ENCODE peak calls at places on chromosomes 2 and 18, in seven cellular contexts. L is uterus; X is neural progenitor cell; M is CD8-positive, alpha-beta T cell; Z is fibroblast of lung; B is spleen; A is H9. P is an unnamed sample.

GRCh38 chr2:101545940-101546339 is 71.0 kb upstream of the RFX8 start:
- DNase-seq in L (no peak), X (no peak), M (no peak), Z (no peak), B (no peak), A (no peak), P (no peak)

GRCh38 chr2:170737406-170737805 is 22.3 kb downstream of the SP5 start:
- DNase-seq in L (no peak), X (no peak), M (no peak), Z (no peak), B (no peak), A (no peak), P (no peak)

GRCh38 chr18:58723810-58724602 is 52.7 kb downstream of the MALT1 start:
- DNase-seq in L (no peak), X (no peak), M (no peak), Z (no peak), B (no peak), A (no peak), P (no peak)

GRCh38 chr2:234348081-234348480 is 148.8 kb downstream of the ARL4C start:
- DNase-seq in L (no peak), X (no peak), M (no peak), Z (peak; percentile 36), B (no peak), A (no peak), P (no peak)

GRCh38 chr18:31506024-31506742 is 8.2 kb downstream of the DSG2 start:
- DNase-seq in L (no peak), X (no peak), M (no peak), Z (peak; percentile 47), B (no peak), A (no peak), P (no peak)

GRCh38 chr2:127355407-127356008 is 32.3 kb downstream of the MAP3K2 start:
- DNase-seq in L (no peak), X (peak; percentile 18), M (no peak), Z (no peak), B (no peak), A (no peak), P (no peak)

GRCh38 chr2:161976300-161976699 is 97.7 kb downstream of the DPP4 start:
- DNase-seq in L (no peak), X (no peak), M (no peak), Z (no peak), B (no peak), A (no peak), P (no peak)

GRCh38 chr18:6589979-6590725 is 139.4 kb upstream of the ARHGAP28 start:
- DNase-seq in L (peak; percentile 31), X (no peak), M (no peak), Z (no peak), B (no peak), A (no peak), P (no peak)

GRCh38 chr2:14806567-14807077 is 174.1 kb downstream of the LRATD1 start:
- DNase-seq in L (no peak), X (no peak), M (no peak), Z (no peak), B (no peak), A (no peak), P (no peak)

GRCh38 chr18:8468911-8469310 is 140.3 kb upstream of the RAB12 start:
- DNase-seq in L (no peak), X (no peak), M (no peak), Z (peak; percentile 56), B (no peak), A (no peak), P (no peak)

GRCh38 chr2:239359194-239359912 is 41.5 kb downstream of the HDAC4 start:
- DNase-seq in L (no peak), X (no peak), M (no peak), Z (no peak), B (no peak), A (no peak), P (no peak)

GRCh38 chr18:70046207-70046606 is 98.5 kb upstream of the CD226 start:
- DNase-seq in L (no peak), X (no peak), M (no peak), Z (peak; percentile 61), B (no peak), A (no peak), P (no peak)

GRCh38 chr2:48589170-48589767 is 28.4 kb upstream of the GTF2A1L start:
- DNase-seq in L (peak; percentile 50), X (peak; percentile 44), M (no peak), Z (peak; percentile 35), B (no peak), A (no peak), P (no peak)

GRCh38 chr2:220512419-220512818 is 885.0 kb downstream of the SLC4A3 start:
- DNase-seq in L (no peak), X (no peak), M (no peak), Z (peak; percentile 84), B (no peak), A (no peak), P (no peak)

GRCh38 chr2:95356821-95357700 is 45.4 kb upstream of the FAHD2A start:
- DNase-seq in L (no peak), X (no peak), M (no peak), Z (no peak), B (no peak), A (no peak), P (no peak)

GRCh38 chr2:65479528-65479927 is 47.1 kb upstream of the SPRED2 start:
- DNase-seq in L (no peak), X (peak; percentile 7), M (no peak), Z (no peak), B (no peak), A (peak; percentile 34), P (no peak)

DNA sequence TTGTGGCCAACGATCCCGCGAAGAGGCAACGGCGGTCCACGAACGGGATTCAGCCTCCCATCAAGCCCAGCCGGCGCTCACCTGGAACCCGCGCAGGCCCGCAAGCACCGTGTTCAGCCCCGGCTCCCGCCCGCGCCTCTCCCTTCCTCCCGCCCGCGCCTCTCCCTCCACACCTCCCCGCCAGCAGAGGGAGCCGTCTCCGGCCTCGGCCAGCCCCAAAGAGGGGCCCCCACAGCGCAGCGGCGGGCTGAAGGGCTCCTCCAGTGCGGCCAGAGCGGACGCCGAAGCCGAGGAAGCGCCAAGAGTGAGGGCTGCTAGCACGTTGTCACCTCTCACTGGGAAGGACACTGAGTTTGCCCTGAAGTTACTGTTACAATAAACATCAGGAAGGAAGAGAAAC is 55.3 kb upstream of the LAPTM4A start:
- DNase-seq in L (no peak), X (peak; percentile 83), M (no peak), Z (peak; percentile 17), B (no peak), A (peak; percentile 89), P (peak; percentile 78)
- TF ChIP-seq CTCF in L (no peak), X (peak; percentile 72), M (peak; percentile 12), Z (peak; percentile 35), B (peak; percentile 52), A (peak; percentile 83), P (peak; percentile 50)

GRCh38 chr18:62768172-62768943 is 53.0 kb downstream of the PHLPP1 start:
- DNase-seq in L (no peak), X (no peak), M (no peak), Z (peak; percentile 35), B (no peak), A (no peak), P (no peak)

GRCh38 chr18:62769216-62769615 is 53.9 kb downstream of the PHLPP1 start:
- DNase-seq in L (no peak), X (no peak), M (no peak), Z (no peak), B (no peak), A (no peak), P (no peak)

GRCh38 chr18:62771494-62771893 is 56.2 kb downstream of the PHLPP1 start:
- DNase-seq in L (no peak), X (no peak), M (no peak), Z (no peak), B (no peak), A (no peak), P (no peak)

GRCh38 chr18:62766266-62766665 is 50.9 kb downstream of the PHLPP1 start:
- DNase-seq in L (no peak), X (no peak), M (no peak), Z (peak; percentile 31), B (no peak), A (no peak), P (no peak)

GRCh38 chr18:62767321-62767720 is 52.0 kb downstream of the PHLPP1 start:
- DNase-seq in L (no peak), X (no peak), M (no peak), Z (peak; percentile 88), B (no peak), A (no peak), P (no peak)
- H3K27ac ChIP-seq in L (no peak overlapping the region), X (no peak overlapping the region), M (no peak overlapping the region), Z (no peak overlapping the region), B (no peak overlapping the region), A (no peak overlapping the region), P (no peak overlapping the region)

DNA sequence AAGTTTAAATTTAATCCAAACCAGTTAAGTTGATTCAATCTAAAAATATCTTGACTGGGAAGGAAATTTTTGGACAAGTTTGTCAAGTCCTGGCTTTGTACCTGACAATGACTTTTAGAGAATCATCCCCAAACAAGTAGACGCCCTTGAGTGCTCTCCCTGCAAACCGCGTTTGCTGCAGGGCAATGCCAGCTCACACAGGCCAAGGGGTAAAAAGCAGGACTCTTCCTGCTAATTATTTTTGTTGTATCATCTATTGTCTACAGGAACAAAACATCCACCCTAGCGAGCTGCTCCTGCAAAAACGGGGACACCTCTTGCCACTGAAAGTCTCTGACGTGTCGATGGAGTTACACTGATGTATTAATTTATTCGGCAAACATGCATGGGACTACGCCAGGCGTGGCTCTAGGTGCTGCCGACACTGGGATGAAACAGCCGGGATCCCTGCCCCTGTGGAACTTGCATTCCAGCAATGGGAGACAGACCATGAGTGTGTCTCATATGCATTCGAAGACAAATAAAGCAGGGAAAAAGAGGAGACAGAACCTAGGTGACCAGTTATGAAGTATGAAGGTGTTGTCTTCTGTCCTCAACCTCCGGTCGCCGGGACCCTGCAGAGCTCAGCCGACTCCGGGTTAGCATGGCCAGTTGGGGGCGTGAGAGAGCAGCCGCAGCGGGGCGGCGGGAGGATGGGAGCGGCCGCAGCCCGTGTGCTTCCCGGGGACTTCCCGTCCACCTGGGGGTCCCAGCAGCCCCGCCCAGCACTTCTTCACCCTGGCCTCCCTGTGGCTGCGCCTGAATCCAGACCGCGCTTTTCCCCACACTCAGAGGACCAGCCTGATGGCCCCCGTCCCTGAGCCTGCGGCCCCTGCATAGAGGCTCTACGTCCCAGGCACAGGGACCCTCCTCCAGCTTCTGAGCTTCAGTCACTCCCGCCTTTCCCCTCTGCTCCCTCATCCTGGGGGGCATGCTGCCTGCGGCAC is 11.2 kb downstream of the ID2 start:
- DNase-seq in L (no peak), X (peak; percentile 54), M (no peak), Z (peak; percentile 11), B (no peak), A (peak; percentile 72), P (no peak)
- TF ChIP-seq CTCF in L (peak; percentile 21), X (peak; percentile 72), M (peak; percentile 48), Z (peak; percentile 39), B (peak; percentile 41), A (peak; percentile 91), P (peak; percentile 55)

GRCh38 chr2:43798300-43798699 is 24.5 kb downstream of the DYNC2LI1 start:
- DNase-seq in L (no peak), X (no peak), M (no peak), Z (no peak), B (no peak), A (no peak), P (no peak)

GRCh38 chr2:43802135-43802534 is 28.3 kb downstream of the DYNC2LI1 start:
- DNase-seq in L (no peak), X (no peak), M (no peak), Z (no peak), B (no peak), A (no peak), P (no peak)

GRCh38 chr2:43800894-43801293 is 27.1 kb downstream of the DYNC2LI1 start:
- DNase-seq in L (no peak), X (no peak), M (no peak), Z (no peak), B (no peak), A (no peak), P (no peak)

GRCh38 chr2:43806719-43807031 is 32.0 kb downstream of the ABCG5 start:
- DNase-seq in L (no peak), X (no peak), M (no peak), Z (no peak), B (no peak), A (no peak), P (no peak)

GRCh38 chr2:43803113-43803512 is 29.3 kb downstream of the DYNC2LI1 start:
- DNase-seq in L (no peak), X (no peak), M (no peak), Z (no peak), B (no peak), A (no peak), P (no peak)
- H3K27ac ChIP-seq in L (no peak overlapping the region), X (no peak overlapping the region), M (no peak overlapping the region), Z (no peak overlapping the region), B (no peak overlapping the region), A (no peak overlapping the region), P (no peak overlapping the region)

P was measured in upper lobe of right lung.